ENCODE peak calls at places on chromosomes 12 and 14, in nine cellular contexts. One of them, this sample, is unnamed.

GRCh38 chr14:77040995-77041744 is 12.7 kb upstream of the IRF2BPL start:
- DNase-seq in AG04450: no peak
- DNase-seq in neuronal stem cell: no peak
- DNase-seq in mesendoderm: peak; percentile 55
- DNase-seq in lung: no peak
- DNase-seq in IMR-90: no peak
- DNase-seq in RWPE2: no peak
- DNase-seq in RWPE1: no peak
- DNase-seq in fibroblast of lung: no peak
- DNase-seq in this sample: no peak

GRCh38 chr12:101830391-101831325 is at the start of gene GNPTAB:
- DNase-seq in lung: peak; percentile 95
- DNase-seq in neuronal stem cell: peak; percentile 87
- DNase-seq in IMR-90: peak; percentile 88
- DNase-seq in AG04450: peak; percentile 82
- DNase-seq in RWPE1: peak; percentile 99
- DNase-seq in mesendoderm: peak; percentile 91
- DNase-seq in RWPE2: peak; percentile 87
- DNase-seq in fibroblast of lung: peak; percentile 90
- DNase-seq in this sample: peak; percentile 92

GRCh38 chr14:88791629-88792571 is 853 bp downstream of the EML5 start:
- DNase-seq in fibroblast of lung: no peak
- DNase-seq in AG04450: no peak
- DNase-seq in RWPE2: no peak
- DNase-seq in mesendoderm: peak; percentile 6
- DNase-seq in neuronal stem cell: peak; percentile 12
- DNase-seq in IMR-90: no peak
- DNase-seq in RWPE1: no peak
- DNase-seq in lung: peak; percentile 29
- DNase-seq in this sample: no peak

GRCh38 chr14:100830681-100831080 is 4.8 kb downstream of the MEG3 start:
- DNase-seq in IMR-90: no peak
- DNase-seq in lung: no peak
- DNase-seq in AG04450: no peak
- DNase-seq in RWPE1: no peak
- DNase-seq in RWPE2: no peak
- DNase-seq in neuronal stem cell: peak; percentile 98
- DNase-seq in fibroblast of lung: no peak
- DNase-seq in mesendoderm: peak; percentile 83
- DNase-seq in this sample: no peak

GRCh38 chr14:104221636-104222375 is 83.4 kb downstream of the KIF26A start:
- DNase-seq in RWPE2: peak; percentile 57
- DNase-seq in fibroblast of lung: no peak
- DNase-seq in mesendoderm: no peak
- DNase-seq in lung: no peak
- DNase-seq in AG04450: no peak
- DNase-seq in RWPE1: no peak
- DNase-seq in IMR-90: no peak
- DNase-seq in neuronal stem cell: no peak
- DNase-seq in this sample: no peak

GRCh38 chr14:105168093-105168420 is 519 bp downstream of the JAG2 start:
- DNase-seq in RWPE2: no peak
- DNase-seq in lung: no peak
- DNase-seq in IMR-90: no peak
- DNase-seq in neuronal stem cell: no peak
- DNase-seq in RWPE1: no peak
- DNase-seq in AG04450: no peak
- DNase-seq in fibroblast of lung: no peak
- DNase-seq in mesendoderm: no peak
- DNase-seq in this sample: no peak

GRCh38 chr14:21723431-21724045 is 49.9 kb upstream of the OR4E1 start:
- DNase-seq in fibroblast of lung: no peak
- DNase-seq in lung: no peak
- DNase-seq in neuronal stem cell: peak; percentile 48
- DNase-seq in RWPE2: peak; percentile 54
- DNase-seq in RWPE1: peak; percentile 3
- DNase-seq in IMR-90: no peak
- DNase-seq in AG04450: no peak
- DNase-seq in mesendoderm: peak; percentile 89
- DNase-seq in this sample: no peak

GRCh38 chr12:105399428-105400081 is 69.1 kb downstream of the C12orf75 start:
- DNase-seq in RWPE1: no peak
- DNase-seq in IMR-90: no peak
- DNase-seq in neuronal stem cell: no peak
- DNase-seq in AG04450: no peak
- DNase-seq in lung: no peak
- DNase-seq in fibroblast of lung: no peak
- DNase-seq in RWPE2: no peak
- DNase-seq in mesendoderm: no peak
- DNase-seq in this sample: no peak

GRCh38 chr12:124715121-124715990 is 147.9 kb upstream of the NCOR2 start:
- DNase-seq in RWPE2: no peak
- DNase-seq in neuronal stem cell: no peak
- DNase-seq in AG04450: no peak
- DNase-seq in RWPE1: peak; percentile 22
- DNase-seq in IMR-90: peak; percentile 35
- DNase-seq in mesendoderm: no peak
- DNase-seq in lung: no peak
- DNase-seq in fibroblast of lung: peak; percentile 22
- DNase-seq in this sample: no peak

GRCh38 chr14:66078031-66078430 is 408.1 kb upstream of the CCDC196 start:
- DNase-seq in neuronal stem cell: no peak
- DNase-seq in IMR-90: no peak
- DNase-seq in lung: no peak
- DNase-seq in RWPE1: no peak
- DNase-seq in fibroblast of lung: no peak
- DNase-seq in mesendoderm: no peak
- DNase-seq in AG04450: no peak
- DNase-seq in RWPE2: no peak
- DNase-seq in this sample: no peak

GRCh38 chr12:69897744-69898143 is 72.7 kb downstream of the MYRFL start:
- DNase-seq in lung: no peak
- DNase-seq in AG04450: peak; percentile 79
- DNase-seq in IMR-90: peak; percentile 88
- DNase-seq in mesendoderm: peak; percentile 92
- DNase-seq in fibroblast of lung: peak; percentile 96
- DNase-seq in RWPE1: peak; percentile 46
- DNase-seq in RWPE2: no peak
- DNase-seq in neuronal stem cell: no peak
- DNase-seq in this sample: no peak

GRCh38 chr12:51449569-51450246 is 25.1 kb downstream of the SLC4A8 start:
- DNase-seq in lung: no peak
- DNase-seq in AG04450: no peak
- DNase-seq in neuronal stem cell: no peak
- DNase-seq in mesendoderm: no peak
- DNase-seq in fibroblast of lung: no peak
- DNase-seq in RWPE1: no peak
- DNase-seq in RWPE2: no peak
- DNase-seq in IMR-90: peak; percentile 39
- DNase-seq in this sample: no peak

GRCh38 chr12:43789941-43790340 is 16.2 kb downstream of the TWF1 start:
- DNase-seq in RWPE2: no peak
- DNase-seq in lung: no peak
- DNase-seq in AG04450: no peak
- DNase-seq in IMR-90: peak; percentile 77
- DNase-seq in neuronal stem cell: no peak
- DNase-seq in fibroblast of lung: peak; percentile 63
- DNase-seq in mesendoderm: peak; percentile 60
- DNase-seq in RWPE1: no peak
- DNase-seq in this sample: no peak

GRCh38 chr14:66999978-67000377 is 189.3 kb upstream of the GARIN2 start:
- DNase-seq in IMR-90: no peak
- DNase-seq in neuronal stem cell: no peak
- DNase-seq in lung: no peak
- DNase-seq in mesendoderm: no peak
- DNase-seq in AG04450: no peak
- DNase-seq in fibroblast of lung: no peak
- DNase-seq in RWPE1: no peak
- DNase-seq in RWPE2: no peak
- DNase-seq in this sample: no peak

GRCh38 chr12:131195796-131196195 is 242.1 kb downstream of the ADGRD1 start:
- DNase-seq in IMR-90: no peak
- DNase-seq in lung: no peak
- DNase-seq in RWPE1: no peak
- DNase-seq in AG04450: no peak
- DNase-seq in fibroblast of lung: no peak
- DNase-seq in neuronal stem cell: no peak
- DNase-seq in RWPE2: no peak
- DNase-seq in mesendoderm: no peak
- DNase-seq in this sample: no peak

GRCh38 chr14:23654231-23654630 is 18.1 kb downstream of the DHRS2 start:
- DNase-seq in AG04450: no peak
- DNase-seq in lung: no peak
- DNase-seq in IMR-90: no peak
- DNase-seq in RWPE1: no peak
- DNase-seq in neuronal stem cell: no peak
- DNase-seq in mesendoderm: no peak
- DNase-seq in fibroblast of lung: no peak
- DNase-seq in RWPE2: peak; percentile 36
- DNase-seq in this sample: no peak

GRCh38 chr12:22667122-22667521 is 42.2 kb downstream of the ETNK1 start:
- DNase-seq in lung: no peak
- DNase-seq in neuronal stem cell: no peak
- DNase-seq in RWPE2: no peak
- DNase-seq in RWPE1: no peak
- DNase-seq in AG04450: no peak
- DNase-seq in mesendoderm: no peak
- DNase-seq in IMR-90: no peak
- DNase-seq in fibroblast of lung: no peak
- DNase-seq in this sample: no peak

GRCh38 chr12:30797689-30798088 is 42.9 kb upstream of the CAPRIN2 start:
- DNase-seq in RWPE2: no peak
- DNase-seq in lung: no peak
- DNase-seq in IMR-90: no peak
- DNase-seq in mesendoderm: no peak
- DNase-seq in fibroblast of lung: no peak
- DNase-seq in AG04450: no peak
- DNase-seq in neuronal stem cell: no peak
- DNase-seq in RWPE1: no peak
- DNase-seq in this sample: no peak

GRCh38 chr14:90760591-90761316 is 55.5 kb downstream of the TTC7B start:
- DNase-seq in RWPE2: no peak
- DNase-seq in neuronal stem cell: peak; percentile 26
- DNase-seq in IMR-90: peak; percentile 33
- DNase-seq in mesendoderm: peak; percentile 82
- DNase-seq in RWPE1: no peak
- DNase-seq in lung: no peak
- DNase-seq in fibroblast of lung: peak; percentile 50
- DNase-seq in AG04450: no peak
- DNase-seq in this sample: no peak

GRCh38 chr12:55831407-55831880 is 2.1 kb upstream of the DNAJC14 start:
- DNase-seq in lung: no peak
- DNase-seq in mesendoderm: no peak
- DNase-seq in neuronal stem cell: no peak
- DNase-seq in RWPE2: no peak
- DNase-seq in RWPE1: no peak
- DNase-seq in IMR-90: no peak
- DNase-seq in AG04450: no peak
- DNase-seq in fibroblast of lung: peak; percentile 31
- DNase-seq in this sample: no peak
- H3K27ac ChIP-seq in lung: peak overlapping the region; percentile 84
- H3K27ac ChIP-seq in mesendoderm: no peak overlapping the region
- H3K27ac ChIP-seq in neuronal stem cell: no peak overlapping the region
- H3K27ac ChIP-seq in RWPE2: peak overlapping the region; percentile 75
- H3K27ac ChIP-seq in RWPE1: peak overlapping the region; percentile 96
- H3K27ac ChIP-seq in IMR-90: peak overlapping the region; percentile 53
- H3K27ac ChIP-seq in AG04450: no peak overlapping the region
- H3K27ac ChIP-seq in fibroblast of lung: peak overlapping the region; percentile 91
- H3K27ac ChIP-seq in this sample: peak overlapping the region; percentile 99

GRCh38 chr12:121628037-121628436 is 1.7 kb downstream of the ORAI1 start:
- DNase-seq in neuronal stem cell: no peak
- DNase-seq in mesendoderm: peak; percentile 50
- DNase-seq in AG04450: no peak
- DNase-seq in RWPE2: no peak
- DNase-seq in fibroblast of lung: no peak
- DNase-seq in lung: no peak
- DNase-seq in RWPE1: no peak
- DNase-seq in IMR-90: no peak
- DNase-seq in this sample: no peak
- H3K27ac ChIP-seq in neuronal stem cell: no peak overlapping the region
- H3K27ac ChIP-seq in mesendoderm: no peak overlapping the region
- H3K27ac ChIP-seq in AG04450: peak overlapping the region; percentile 68
- H3K27ac ChIP-seq in RWPE2: peak overlapping the region; percentile 78
- H3K27ac ChIP-seq in fibroblast of lung: peak overlapping the region; percentile 9
- H3K27ac ChIP-seq in lung: no peak overlapping the region
- H3K27ac ChIP-seq in RWPE1: peak overlapping the region; percentile 89
- H3K27ac ChIP-seq in IMR-90: peak overlapping the region; percentile 27
- H3K27ac ChIP-seq in this sample: no peak overlapping the region

GRCh38 chr12:27864521-27864920 is 84.5 kb upstream of the MANSC4 start:
- DNase-seq in IMR-90: peak; percentile 44
- DNase-seq in fibroblast of lung: no peak
- DNase-seq in RWPE2: no peak
- DNase-seq in neuronal stem cell: no peak
- DNase-seq in AG04450: no peak
- DNase-seq in mesendoderm: no peak
- DNase-seq in lung: no peak
- DNase-seq in RWPE1: no peak
- DNase-seq in this sample: no peak

GRCh38 chr12:27866382-27867101 is 86.5 kb upstream of the MANSC4 start:
- DNase-seq in lung: no peak
- DNase-seq in RWPE2: no peak
- DNase-seq in mesendoderm: no peak
- DNase-seq in fibroblast of lung: peak; percentile 53
- DNase-seq in RWPE1: no peak
- DNase-seq in IMR-90: peak; percentile 70
- DNase-seq in neuronal stem cell: no peak
- DNase-seq in AG04450: no peak
- DNase-seq in this sample: no peak

GRCh38 chr12:27859648-27860047 is 79.6 kb upstream of the MANSC4 start:
- DNase-seq in neuronal stem cell: no peak
- DNase-seq in lung: no peak
- DNase-seq in AG04450: no peak
- DNase-seq in RWPE1: no peak
- DNase-seq in mesendoderm: peak; percentile 37
- DNase-seq in IMR-90: no peak
- DNase-seq in RWPE2: no peak
- DNase-seq in fibroblast of lung: no peak
- DNase-seq in this sample: no peak

GRCh38 chr12:27865421-27865820 is 85.4 kb upstream of the MANSC4 start:
- DNase-seq in RWPE1: no peak
- DNase-seq in mesendoderm: no peak
- DNase-seq in RWPE2: no peak
- DNase-seq in neuronal stem cell: no peak
- DNase-seq in IMR-90: peak; percentile 52
- DNase-seq in lung: no peak
- DNase-seq in AG04450: no peak
- DNase-seq in fibroblast of lung: peak; percentile 93
- DNase-seq in this sample: no peak

GRCh38 chr12:27861428-27862167 is 81.6 kb upstream of the MANSC4 start:
- DNase-seq in neuronal stem cell: no peak
- DNase-seq in lung: peak; percentile 42
- DNase-seq in RWPE1: no peak
- DNase-seq in mesendoderm: no peak
- DNase-seq in fibroblast of lung: peak; percentile 86
- DNase-seq in AG04450: no peak
- DNase-seq in IMR-90: peak; percentile 59
- DNase-seq in RWPE2: no peak
- DNase-seq in this sample: no peak
- H3K27ac ChIP-seq in neuronal stem cell: no peak overlapping the region
- H3K27ac ChIP-seq in lung: no peak overlapping the region
- H3K27ac ChIP-seq in RWPE1: no peak overlapping the region
- H3K27ac ChIP-seq in mesendoderm: no peak overlapping the region
- H3K27ac ChIP-seq in fibroblast of lung: no peak overlapping the region
- H3K27ac ChIP-seq in AG04450: no peak overlapping the region
- H3K27ac ChIP-seq in IMR-90: no peak overlapping the region
- H3K27ac ChIP-seq in RWPE2: no peak overlapping the region
- H3K27ac ChIP-seq in this sample: no peak overlapping the region

GRCh38 chr12:47903927-47904646 is 707 bp downstream of the VDR start:
- DNase-seq in fibroblast of lung: peak; percentile 77
- DNase-seq in RWPE2: peak; percentile 83
- DNase-seq in AG04450: peak; percentile 43
- DNase-seq in mesendoderm: peak; percentile 35
- DNase-seq in IMR-90: peak; percentile 82
- DNase-seq in lung: peak; percentile 70
- DNase-seq in RWPE1: peak; percentile 63
- DNase-seq in neuronal stem cell: no peak
- DNase-seq in this sample: no peak
- H3K27ac ChIP-seq in fibroblast of lung: peak overlapping the region; percentile 64
- H3K27ac ChIP-seq in RWPE2: peak overlapping the region; percentile 84
- H3K27ac ChIP-seq in AG04450: peak overlapping the region; percentile 83
- H3K27ac ChIP-seq in mesendoderm: no peak overlapping the region
- H3K27ac ChIP-seq in IMR-90: peak overlapping the region; percentile 62
- H3K27ac ChIP-seq in lung: no peak overlapping the region
- H3K27ac ChIP-seq in RWPE1: peak overlapping the region; percentile 92
- H3K27ac ChIP-seq in neuronal stem cell: no peak overlapping the region
- H3K27ac ChIP-seq in this sample: no peak overlapping the region